ENCODE peak calls at places on chromosomes 13 and 19, in six cellular contexts. One of them, this sample, is unnamed.

GRCh38 chr13:91722267-91722884 is 324.0 kb downstream of the GPC5 start:
- DNase-seq in IMR-90: peak
- DNase-seq in OCI-LY7: peak
- DNase-seq in psoas muscle: no peak
- DNase-seq in thoracic aorta: no peak
- DNase-seq in H9: no peak
- DNase-seq in this sample: peak

GRCh38 chr13:79468819-79469218 is 12.1 kb upstream of the NDFIP2 start:
- DNase-seq in IMR-90: no peak
- DNase-seq in OCI-LY7: no peak
- DNase-seq in psoas muscle: no peak
- DNase-seq in thoracic aorta: no peak
- DNase-seq in H9: no peak
- DNase-seq in this sample: no peak

GRCh38 chr13:79679334-79679733 is 198.4 kb downstream of the NDFIP2 start:
- DNase-seq in IMR-90: peak
- DNase-seq in OCI-LY7: peak
- DNase-seq in psoas muscle: peak
- DNase-seq in thoracic aorta: no peak
- DNase-seq in H9: peak
- DNase-seq in this sample: peak

GRCh38 chr13:51125495-51126226 is 14.6 kb upstream of the C13orf42 start:
- DNase-seq in IMR-90: peak
- DNase-seq in OCI-LY7: peak
- DNase-seq in psoas muscle: peak
- DNase-seq in thoracic aorta: no peak
- DNase-seq in H9: peak
- DNase-seq in this sample: peak

GRCh38 chr13:50128406-50129048 is 113.3 kb downstream of the KCNRG start:
- DNase-seq in IMR-90: no peak
- DNase-seq in OCI-LY7: peak
- DNase-seq in psoas muscle: no peak
- DNase-seq in thoracic aorta: no peak
- DNase-seq in H9: peak
- DNase-seq in this sample: peak

GRCh38 chr13:94480672-94481145 is 1.2 kb upstream of the DCT start:
- DNase-seq in IMR-90: peak
- DNase-seq in OCI-LY7: no peak
- DNase-seq in psoas muscle: peak
- DNase-seq in thoracic aorta: no peak
- DNase-seq in H9: no peak
- DNase-seq in this sample: no peak

GRCh38 chr19:7874080-7874856 is at the start of gene PRR36:
- DNase-seq in IMR-90: no peak
- DNase-seq in OCI-LY7: no peak
- DNase-seq in psoas muscle: no peak
- DNase-seq in thoracic aorta: no peak
- DNase-seq in H9: peak
- DNase-seq in this sample: no peak

GRCh38 chr19:52991021-52991420 is 22.7 kb upstream of the ERVV-1 start:
- DNase-seq in IMR-90: no peak
- DNase-seq in OCI-LY7: no peak
- DNase-seq in psoas muscle: no peak
- DNase-seq in thoracic aorta: no peak
- DNase-seq in H9: no peak
- DNase-seq in this sample: no peak

GRCh38 chr13:45068036-45069001 is 52.0 kb upstream of the GTF2F2 start:
- DNase-seq in IMR-90: no peak
- DNase-seq in OCI-LY7: no peak
- DNase-seq in psoas muscle: no peak
- DNase-seq in thoracic aorta: no peak
- DNase-seq in H9: no peak
- DNase-seq in this sample: no peak

GRCh38 chr13:32228330-32229041 is 86.7 kb downstream of the ZAR1L start:
- DNase-seq in IMR-90: peak
- DNase-seq in OCI-LY7: no peak
- DNase-seq in psoas muscle: no peak
- DNase-seq in thoracic aorta: no peak
- DNase-seq in H9: no peak
- DNase-seq in this sample: no peak

GRCh38 chr19:35241417-35241816 is 7.4 kb upstream of the LSR start:
- DNase-seq in IMR-90: no peak
- DNase-seq in OCI-LY7: no peak
- DNase-seq in psoas muscle: no peak
- DNase-seq in thoracic aorta: no peak
- DNase-seq in H9: no peak
- DNase-seq in this sample: no peak

GRCh38 chr19:35231956-35232746 is 3.6 kb upstream of the FAM187B start:
- DNase-seq in IMR-90: no peak
- DNase-seq in OCI-LY7: no peak
- DNase-seq in psoas muscle: no peak
- DNase-seq in thoracic aorta: no peak
- DNase-seq in H9: no peak
- DNase-seq in this sample: no peak

GRCh38 chr19:35232912-35233311 is 4.4 kb upstream of the FAM187B start:
- DNase-seq in IMR-90: no peak
- DNase-seq in OCI-LY7: no peak
- DNase-seq in psoas muscle: no peak
- DNase-seq in thoracic aorta: no peak
- DNase-seq in H9: no peak
- DNase-seq in this sample: no peak

GRCh38 chr19:35240322-35240721 is 8.5 kb upstream of the LSR start:
- DNase-seq in IMR-90: no peak
- DNase-seq in OCI-LY7: no peak
- DNase-seq in psoas muscle: no peak
- DNase-seq in thoracic aorta: no peak
- DNase-seq in H9: no peak
- DNase-seq in this sample: no peak

DNA sequence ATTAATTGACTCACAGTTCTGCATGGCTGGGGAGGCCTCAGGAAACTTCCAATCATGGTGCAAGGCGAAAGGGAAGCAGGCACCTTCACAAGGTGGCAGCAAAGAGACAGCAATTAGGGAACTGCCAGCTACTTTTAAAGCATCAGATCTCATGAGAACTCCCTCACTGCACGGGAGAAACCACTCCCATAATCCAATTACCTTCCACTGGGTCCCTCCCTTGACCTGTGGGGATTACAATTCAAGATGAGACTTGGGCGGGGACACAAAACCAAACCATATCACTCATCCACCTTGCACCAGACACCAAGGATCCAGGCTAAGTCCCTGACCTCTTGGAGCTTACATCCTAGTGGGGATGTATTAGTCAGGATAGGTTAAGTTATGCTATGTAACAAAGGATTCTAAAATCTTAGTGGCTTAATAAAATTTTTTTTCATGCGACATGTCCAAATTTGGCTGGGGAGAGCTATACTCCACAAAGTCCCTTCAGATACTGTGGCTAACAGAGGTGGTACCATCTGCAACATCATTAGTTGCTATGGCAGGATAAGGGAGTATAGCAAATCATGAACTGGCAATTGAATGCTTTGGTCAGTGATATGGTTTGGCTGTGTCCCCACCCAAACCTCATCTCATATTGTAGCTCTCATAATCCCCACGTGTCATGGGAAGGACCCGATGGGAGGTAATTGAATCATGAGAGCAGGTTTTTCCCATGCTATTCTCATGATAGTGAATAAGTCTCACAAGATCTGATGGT is 8.3 kb upstream of the FAM187B start:
- DNase-seq in IMR-90: no peak
- DNase-seq in OCI-LY7: peak
- DNase-seq in psoas muscle: no peak
- DNase-seq in thoracic aorta: no peak
- DNase-seq in H9: no peak
- DNase-seq in this sample: no peak
- TF ChIP-seq CTCF in IMR-90: no peak
- TF ChIP-seq CTCF in OCI-LY7: peak
- TF ChIP-seq CTCF in psoas muscle: no peak
- TF ChIP-seq CTCF in thoracic aorta: no peak
- TF ChIP-seq CTCF in H9: peak
- TF ChIP-seq CTCF in this sample: no peak

GRCh38 chr19:3057275-3057714 is 5.0 kb downstream of the TLE5 start:
- DNase-seq in IMR-90: no peak
- DNase-seq in OCI-LY7: no peak
- DNase-seq in psoas muscle: peak
- DNase-seq in thoracic aorta: peak
- DNase-seq in H9: peak
- DNase-seq in this sample: no peak
- TF ChIP-seq CTCF in IMR-90: no peak
- TF ChIP-seq CTCF in OCI-LY7: no peak
- TF ChIP-seq CTCF in psoas muscle: peak
- TF ChIP-seq CTCF in thoracic aorta: peak
- TF ChIP-seq CTCF in H9: no peak
- TF ChIP-seq CTCF in this sample: no peak

DNA sequence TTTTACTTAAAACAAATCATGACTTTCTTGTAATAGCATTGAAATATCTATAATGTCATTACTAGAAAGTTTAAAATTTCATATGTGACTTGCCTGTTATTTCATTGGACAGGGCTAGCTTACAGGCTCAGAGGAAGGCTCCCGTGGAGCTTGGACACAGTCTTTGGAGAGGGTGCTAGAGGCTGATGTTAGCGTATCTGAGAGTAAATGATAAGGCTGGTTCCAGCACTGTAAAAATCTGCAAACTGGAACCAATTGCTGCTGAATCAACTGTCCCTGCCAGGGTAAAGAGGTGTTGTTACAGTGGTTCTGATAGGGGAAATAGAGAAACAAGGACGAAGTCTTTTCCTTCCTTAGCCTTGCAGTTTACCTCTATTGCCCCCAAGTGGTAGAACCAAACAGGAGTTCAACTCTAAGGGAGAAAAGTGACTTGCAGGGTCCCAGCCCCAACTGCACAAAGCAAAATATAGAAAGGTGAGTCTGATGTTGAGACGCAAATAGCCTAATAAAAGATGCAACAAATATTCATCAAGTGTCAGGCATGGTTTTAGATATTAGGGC is 901.7 kb downstream of the DIAPH3 start:
- DNase-seq in IMR-90: peak
- DNase-seq in OCI-LY7: peak
- DNase-seq in psoas muscle: no peak
- DNase-seq in thoracic aorta: no peak
- DNase-seq in H9: peak
- DNase-seq in this sample: no peak
- TF ChIP-seq CTCF in IMR-90: peak
- TF ChIP-seq CTCF in OCI-LY7: peak
- TF ChIP-seq CTCF in psoas muscle: peak
- TF ChIP-seq CTCF in thoracic aorta: no peak
- TF ChIP-seq CTCF in H9: peak
- TF ChIP-seq CTCF in this sample: peak

GRCh38 chr19:13034636-13035035 is 39.4 kb downstream of the NFIX start:
- DNase-seq in IMR-90: no peak
- DNase-seq in OCI-LY7: no peak
- DNase-seq in psoas muscle: no peak
- DNase-seq in thoracic aorta: no peak
- DNase-seq in H9: no peak
- DNase-seq in this sample: no peak

GRCh38 chr19:13032837-13033236 is 37.6 kb downstream of the NFIX start:
- DNase-seq in IMR-90: no peak
- DNase-seq in OCI-LY7: no peak
- DNase-seq in psoas muscle: no peak
- DNase-seq in thoracic aorta: no peak
- DNase-seq in H9: no peak
- DNase-seq in this sample: no peak

GRCh38 chr19:13033819-13034611 is 38.7 kb downstream of the NFIX start:
- DNase-seq in IMR-90: peak
- DNase-seq in OCI-LY7: peak
- DNase-seq in psoas muscle: peak
- DNase-seq in thoracic aorta: no peak
- DNase-seq in H9: peak
- DNase-seq in this sample: peak

GRCh38 chr19:13031917-13032623 is 36.8 kb downstream of the NFIX start:
- DNase-seq in IMR-90: peak
- DNase-seq in OCI-LY7: no peak
- DNase-seq in psoas muscle: peak
- DNase-seq in thoracic aorta: no peak
- DNase-seq in H9: no peak
- DNase-seq in this sample: no peak

DNA sequence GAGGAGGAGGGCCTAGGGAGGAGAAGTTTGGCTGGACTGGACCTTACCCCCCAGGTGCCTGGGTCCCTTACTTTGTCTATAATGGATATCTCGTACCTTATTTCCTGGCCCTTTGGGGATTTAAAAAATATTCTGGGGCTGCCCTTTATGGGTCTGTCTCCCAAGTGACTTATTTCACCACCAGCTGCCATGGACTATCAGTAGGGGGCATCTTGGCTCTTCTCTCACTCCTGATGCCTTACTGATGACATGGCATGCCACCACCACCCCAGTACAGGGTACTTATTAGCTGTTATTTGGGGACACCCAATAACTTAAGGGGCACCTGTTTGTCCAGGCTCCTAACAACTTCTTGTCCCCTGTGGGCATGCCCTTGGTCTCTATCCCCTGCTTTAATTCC is 38.0 kb downstream of the NFIX start:
- DNase-seq in IMR-90: no peak
- DNase-seq in OCI-LY7: peak
- DNase-seq in psoas muscle: no peak
- DNase-seq in thoracic aorta: no peak
- DNase-seq in H9: no peak
- DNase-seq in this sample: no peak
- TF ChIP-seq CTCF in IMR-90: peak
- TF ChIP-seq CTCF in OCI-LY7: peak
- TF ChIP-seq CTCF in psoas muscle: no peak
- TF ChIP-seq CTCF in thoracic aorta: no peak
- TF ChIP-seq CTCF in H9: peak
- TF ChIP-seq CTCF in this sample: no peak

GRCh38 chr13:28459911-28460310 is 35.0 kb downstream of the FLT1 start:
- DNase-seq in IMR-90: no peak
- DNase-seq in OCI-LY7: no peak
- DNase-seq in psoas muscle: no peak
- DNase-seq in thoracic aorta: no peak
- DNase-seq in H9: no peak
- DNase-seq in this sample: no peak

GRCh38 chr13:28455580-28456194 is 39.2 kb downstream of the FLT1 start:
- DNase-seq in IMR-90: no peak
- DNase-seq in OCI-LY7: no peak
- DNase-seq in psoas muscle: no peak
- DNase-seq in thoracic aorta: no peak
- DNase-seq in H9: no peak
- DNase-seq in this sample: no peak

GRCh38 chr13:28452755-28453154 is 42.2 kb downstream of the FLT1 start:
- DNase-seq in IMR-90: no peak
- DNase-seq in OCI-LY7: no peak
- DNase-seq in psoas muscle: no peak
- DNase-seq in thoracic aorta: no peak
- DNase-seq in H9: no peak
- DNase-seq in this sample: no peak

GRCh38 chr13:28463481-28463880 is 31.4 kb downstream of the FLT1 start:
- DNase-seq in IMR-90: peak
- DNase-seq in OCI-LY7: no peak
- DNase-seq in psoas muscle: no peak
- DNase-seq in thoracic aorta: no peak
- DNase-seq in H9: no peak
- DNase-seq in this sample: no peak

GRCh38 chr13:28458604-28459003 is 36.3 kb downstream of the FLT1 start:
- DNase-seq in IMR-90: no peak
- DNase-seq in OCI-LY7: no peak
- DNase-seq in psoas muscle: no peak
- DNase-seq in thoracic aorta: no peak
- DNase-seq in H9: no peak
- DNase-seq in this sample: no peak
- TF ChIP-seq CTCF in IMR-90: no peak
- TF ChIP-seq CTCF in OCI-LY7: no peak
- TF ChIP-seq CTCF in psoas muscle: no peak
- TF ChIP-seq CTCF in thoracic aorta: no peak
- TF ChIP-seq CTCF in H9: no peak
- TF ChIP-seq CTCF in this sample: no peak

This sample was measured in GM13976.